ENCODE peak calls at places on chromosomes 13 and 19, in five cellular contexts. R is activated naive CD4-positive, alpha-beta T cell treated with Interleukin-2 at 50 U/mL for 16 hours; H is lower leg skin; T is activated CD4-positive, alpha-beta T cell treated with anti-CD3 and anti-CD28 coated beads for 48 hours; L is upper lobe of right lung. Q is an unnamed sample.

GRCh38 chr13:113927661-113928581 is 46.0 kb downstream of the C13orf46 start:
- DNase-seq in R (no peak), H (peak), T (no peak), L (peak), Q (peak)

GRCh38 chr19:55695511-55696290 is 20.7 kb downstream of the EPN1 start:
- DNase-seq in R (no peak), H (peak), T (no peak), L (peak), Q (no peak)

GRCh38 chr19:32200312-32201038 is 144.9 kb upstream of the ZNF507 start:
- DNase-seq in R (no peak), H (peak), T (no peak), L (no peak), Q (no peak)

GRCh38 chr13:99323488-99323887 is 16.3 kb upstream of the GPR183 start:
- DNase-seq in R (no peak), H (no peak), T (no peak), L (no peak), Q (peak)

GRCh38 chr19:54164369-54165068 is 5.0 kb upstream of the LENG1 start:
- DNase-seq in R (peak), H (peak), T (peak), L (peak), Q (peak)

GRCh38 chr13:85137516-85137915 is 661.7 kb downstream of the SLITRK6 start:
- DNase-seq in R (no peak), H (no peak), T (no peak), L (no peak), Q (peak)

GRCh38 chr19:19068659-19069509 is 5.1 kb downstream of the SLC25A42 start:
- DNase-seq in R (no peak), H (no peak), T (no peak), L (no peak), Q (no peak)

GRCh38 chr13:50779443-50780200 is 63.9 kb downstream of the DLEU7 start:
- DNase-seq in R (no peak), H (no peak), T (no peak), L (no peak), Q (no peak)

GRCh38 chr13:24252136-24252535 is 57.2 kb upstream of the C1QTNF9 start:
- DNase-seq in R (no peak), H (no peak), T (no peak), L (no peak), Q (no peak)

GRCh38 chr13:42478531-42479156 is 95.3 kb upstream of the TNFSF11 start:
- DNase-seq in R (no peak), H (no peak), T (no peak), L (no peak), Q (peak)

GRCh38 chr13:27482996-27483395 is 32.6 kb upstream of the MTIF3 start:
- DNase-seq in R (no peak), H (peak), T (no peak), L (no peak), Q (no peak)

GRCh38 chr13:37369618-37370017 is 228.9 kb downstream of the POSTN start:
- DNase-seq in R (no peak), H (no peak), T (no peak), L (no peak), Q (peak)

GRCh38 chr13:114224201-114224600 is 10.5 kb upstream of the CDC16 start:
- DNase-seq in R (no peak), H (no peak), T (no peak), L (no peak), Q (no peak)

GRCh38 chr19:14394167-14394566 is 12.9 kb downstream of the ADGRE5 start:
- DNase-seq in R (peak), H (no peak), T (no peak), L (no peak), Q (no peak)

GRCh38 chr19:48390188-48391099 is 907 bp downstream of the KDELR1 start:
- DNase-seq in R (peak), H (peak), T (peak), L (peak), Q (peak)

GRCh38 chr13:99228737-99229691 is 28.4 kb downstream of the UBAC2 start:
- DNase-seq in R (no peak), H (no peak), T (no peak), L (no peak), Q (peak)

GRCh38 chr19:55640043-55640576 is 692 bp upstream of the ZNF580 start:
- DNase-seq in R (peak), H (no peak), T (peak), L (peak), Q (peak)

GRCh38 chr13:40273173-40274000 is 393.1 kb downstream of the FOXO1 start:
- DNase-seq in R (no peak), H (no peak), T (no peak), L (no peak), Q (no peak)

GRCh38 chr19:40217027-40217810 is 965 bp downstream of the TTC9B start:
- DNase-seq in R (no peak), H (no peak), T (peak), L (peak), Q (peak)

GRCh38 chr13:110419391-110419791 is 112.3 kb downstream of the COL4A2 start:
- DNase-seq in R (no peak), H (peak), T (no peak), L (no peak), Q (peak)

GRCh38 chr19:30393046-30393445 is 20.9 kb downstream of the ZNF536 start:
- DNase-seq in R (no peak), H (no peak), T (no peak), L (no peak), Q (no peak)

GRCh38 chr19:49153167-49153809 is 1.9 kb downstream of the HRC start:
- DNase-seq in R (no peak), H (no peak), T (no peak), L (no peak), Q (no peak)

GRCh38 chr19:58086825-58087710 is 11.0 kb downstream of the ZSCAN18 start:
- DNase-seq in R (no peak), H (no peak), T (no peak), L (peak), Q (no peak)

Q was measured in epithelial cell of esophagus.